ENCODE peak calls at places on chromosomes 2 and 18, in eight cellular contexts. One of them, this sample, is unnamed.

GRCh38 chr18:15005313-15006130 is 257.6 kb downstream of the ANKRD30B start:
- DNase-seq in upper lobe of right lung: no peak
- DNase-seq in astrocyte of the spinal cord: no peak
- DNase-seq in HepG2: no peak
- DNase-seq in BJ: no peak
- DNase-seq in neural progenitor cell: no peak
- DNase-seq in hepatocyte: no peak
- DNase-seq in stomach: no peak
- DNase-seq in this sample: no peak

GRCh38 chr2:239489481-239489880 is 88.7 kb upstream of the HDAC4 start:
- DNase-seq in HepG2: no peak
- DNase-seq in neural progenitor cell: no peak
- DNase-seq in hepatocyte: no peak
- DNase-seq in BJ: no peak
- DNase-seq in stomach: no peak
- DNase-seq in astrocyte of the spinal cord: no peak
- DNase-seq in upper lobe of right lung: no peak
- DNase-seq in this sample: no peak

GRCh38 chr2:160582481-160583161 is 89.0 kb upstream of the RBMS1 start:
- DNase-seq in upper lobe of right lung: no peak
- DNase-seq in HepG2: no peak
- DNase-seq in neural progenitor cell: peak; percentile 67
- DNase-seq in BJ: peak; percentile 75
- DNase-seq in astrocyte of the spinal cord: peak; percentile 83
- DNase-seq in hepatocyte: peak; percentile 30
- DNase-seq in stomach: no peak
- DNase-seq in this sample: no peak

GRCh38 chr2:42359894-42360483 is 1.0 kb downstream of the COX7A2L start:
- DNase-seq in BJ: no peak
- DNase-seq in astrocyte of the spinal cord: no peak
- DNase-seq in stomach: no peak
- DNase-seq in upper lobe of right lung: no peak
- DNase-seq in hepatocyte: peak; percentile 46
- DNase-seq in neural progenitor cell: no peak
- DNase-seq in HepG2: no peak
- DNase-seq in this sample: no peak

GRCh38 chr2:159712929-159713575 is 746 bp downstream of the MARCHF7 start:
- DNase-seq in hepatocyte: no peak
- DNase-seq in upper lobe of right lung: no peak
- DNase-seq in neural progenitor cell: no peak
- DNase-seq in astrocyte of the spinal cord: peak; percentile 25
- DNase-seq in stomach: no peak
- DNase-seq in HepG2: peak; percentile 9
- DNase-seq in BJ: no peak
- DNase-seq in this sample: no peak

GRCh38 chr18:66995270-66995669 is 391.4 kb upstream of the CDH19 start:
- DNase-seq in neural progenitor cell: no peak
- DNase-seq in hepatocyte: no peak
- DNase-seq in upper lobe of right lung: no peak
- DNase-seq in stomach: no peak
- DNase-seq in BJ: no peak
- DNase-seq in HepG2: no peak
- DNase-seq in astrocyte of the spinal cord: no peak
- DNase-seq in this sample: no peak

GRCh38 chr2:135960598-135961551 is 24.6 kb downstream of the DARS1 start:
- DNase-seq in HepG2: no peak
- DNase-seq in astrocyte of the spinal cord: peak; percentile 74
- DNase-seq in neural progenitor cell: peak; percentile 15
- DNase-seq in stomach: no peak
- DNase-seq in upper lobe of right lung: no peak
- DNase-seq in hepatocyte: peak; percentile 9
- DNase-seq in BJ: no peak
- DNase-seq in this sample: no peak

GRCh38 chr2:41830600-41830999 is 217.2 kb upstream of the PKDCC start:
- DNase-seq in stomach: no peak
- DNase-seq in BJ: no peak
- DNase-seq in upper lobe of right lung: no peak
- DNase-seq in neural progenitor cell: no peak
- DNase-seq in hepatocyte: no peak
- DNase-seq in astrocyte of the spinal cord: no peak
- DNase-seq in HepG2: no peak
- DNase-seq in this sample: no peak

GRCh38 chr2:224723606-224724217 is 7.5 kb upstream of the CCDC195 start:
- DNase-seq in astrocyte of the spinal cord: peak; percentile 31
- DNase-seq in hepatocyte: no peak
- DNase-seq in neural progenitor cell: no peak
- DNase-seq in HepG2: no peak
- DNase-seq in stomach: no peak
- DNase-seq in BJ: no peak
- DNase-seq in upper lobe of right lung: no peak
- DNase-seq in this sample: no peak

GRCh38 chr2:166984797-166985196 is 96.5 kb downstream of the XIRP2 start:
- DNase-seq in upper lobe of right lung: no peak
- DNase-seq in HepG2: no peak
- DNase-seq in stomach: no peak
- DNase-seq in hepatocyte: no peak
- DNase-seq in astrocyte of the spinal cord: peak; percentile 29
- DNase-seq in BJ: no peak
- DNase-seq in neural progenitor cell: no peak
- DNase-seq in this sample: no peak

GRCh38 chr2:109185338-109185737 is 56.3 kb downstream of the SH3RF3 start:
- DNase-seq in BJ: peak; percentile 60
- DNase-seq in hepatocyte: no peak
- DNase-seq in astrocyte of the spinal cord: peak; percentile 67
- DNase-seq in neural progenitor cell: no peak
- DNase-seq in HepG2: no peak
- DNase-seq in upper lobe of right lung: no peak
- DNase-seq in stomach: no peak
- DNase-seq in this sample: no peak

GRCh38 chr2:196066794-196067382 is 1.7 kb downstream of the DNAH7 start:
- DNase-seq in HepG2: no peak
- DNase-seq in hepatocyte: peak; percentile 38
- DNase-seq in stomach: no peak
- DNase-seq in BJ: no peak
- DNase-seq in neural progenitor cell: peak; percentile 32
- DNase-seq in astrocyte of the spinal cord: peak; percentile 60
- DNase-seq in upper lobe of right lung: no peak
- DNase-seq in this sample: no peak

GRCh38 chr2:96616535-96616934 is 21.6 kb downstream of the KANSL3 start:
- DNase-seq in astrocyte of the spinal cord: no peak
- DNase-seq in upper lobe of right lung: no peak
- DNase-seq in hepatocyte: no peak
- DNase-seq in stomach: no peak
- DNase-seq in neural progenitor cell: no peak
- DNase-seq in BJ: no peak
- DNase-seq in HepG2: no peak
- DNase-seq in this sample: no peak

GRCh38 chr2:176105727-176106635 is 1.1 kb upstream of the HOXD11 start:
- DNase-seq in hepatocyte: no peak
- DNase-seq in astrocyte of the spinal cord: no peak
- DNase-seq in stomach: no peak
- DNase-seq in HepG2: no peak
- DNase-seq in upper lobe of right lung: no peak
- DNase-seq in BJ: no peak
- DNase-seq in neural progenitor cell: no peak
- DNase-seq in this sample: no peak

GRCh38 chr2:176104338-176105077 is 2.6 kb upstream of the HOXD11 start:
- DNase-seq in hepatocyte: no peak
- DNase-seq in neural progenitor cell: no peak
- DNase-seq in BJ: peak; percentile 84
- DNase-seq in upper lobe of right lung: no peak
- DNase-seq in stomach: no peak
- DNase-seq in astrocyte of the spinal cord: no peak
- DNase-seq in HepG2: no peak
- DNase-seq in this sample: no peak

GRCh38 chr2:176105078-176105726 is 1.9 kb upstream of the HOXD11 start:
- DNase-seq in neural progenitor cell: no peak
- DNase-seq in HepG2: no peak
- DNase-seq in astrocyte of the spinal cord: no peak
- DNase-seq in hepatocyte: no peak
- DNase-seq in upper lobe of right lung: no peak
- DNase-seq in BJ: no peak
- DNase-seq in stomach: no peak
- DNase-seq in this sample: no peak

GRCh38 chr2:176107731-176108181 is 676 bp downstream of the HOXD11 start:
- DNase-seq in stomach: no peak
- DNase-seq in hepatocyte: no peak
- DNase-seq in astrocyte of the spinal cord: no peak
- DNase-seq in neural progenitor cell: peak; percentile 66
- DNase-seq in BJ: no peak
- DNase-seq in HepG2: no peak
- DNase-seq in upper lobe of right lung: no peak
- DNase-seq in this sample: no peak

GRCh38 chr2:176106636-176107539 is at the start of gene HOXD11:
- DNase-seq in neural progenitor cell: peak; percentile 65
- DNase-seq in stomach: no peak
- DNase-seq in BJ: no peak
- DNase-seq in upper lobe of right lung: no peak
- DNase-seq in HepG2: no peak
- DNase-seq in hepatocyte: no peak
- DNase-seq in astrocyte of the spinal cord: no peak
- DNase-seq in this sample: no peak
- H3K4me3 ChIP-seq in neural progenitor cell: peak within 1 kb of the TSS; percentile 14
- H3K4me3 ChIP-seq in stomach: peak within 1 kb of the TSS; percentile 17
- H3K4me3 ChIP-seq in BJ: peak within 1 kb of the TSS; percentile 54
- H3K4me3 ChIP-seq in upper lobe of right lung: no peak within 1 kb of the TSS
- H3K4me3 ChIP-seq in HepG2: peak within 1 kb of the TSS; percentile 33
- H3K4me3 ChIP-seq in hepatocyte: peak within 1 kb of the TSS; percentile 70
- H3K4me3 ChIP-seq in astrocyte of the spinal cord: no peak within 1 kb of the TSS
- H3K4me3 ChIP-seq in this sample: no peak within 1 kb of the TSS

GRCh38 chr2:118505436-118505835 is 342.0 kb downstream of the EN1 start:
- DNase-seq in hepatocyte: no peak
- DNase-seq in neural progenitor cell: no peak
- DNase-seq in HepG2: no peak
- DNase-seq in upper lobe of right lung: no peak
- DNase-seq in astrocyte of the spinal cord: no peak
- DNase-seq in stomach: no peak
- DNase-seq in BJ: no peak
- DNase-seq in this sample: no peak

GRCh38 chr2:118508282-118508681 is 339.2 kb downstream of the EN1 start:
- DNase-seq in hepatocyte: no peak
- DNase-seq in neural progenitor cell: no peak
- DNase-seq in HepG2: no peak
- DNase-seq in upper lobe of right lung: no peak
- DNase-seq in astrocyte of the spinal cord: no peak
- DNase-seq in BJ: no peak
- DNase-seq in stomach: no peak
- DNase-seq in this sample: no peak

GRCh38 chr2:118509319-118510016 is 338.0 kb downstream of the EN1 start:
- DNase-seq in neural progenitor cell: no peak
- DNase-seq in astrocyte of the spinal cord: no peak
- DNase-seq in HepG2: no peak
- DNase-seq in hepatocyte: no peak
- DNase-seq in upper lobe of right lung: no peak
- DNase-seq in stomach: no peak
- DNase-seq in BJ: no peak
- DNase-seq in this sample: no peak

DNA sequence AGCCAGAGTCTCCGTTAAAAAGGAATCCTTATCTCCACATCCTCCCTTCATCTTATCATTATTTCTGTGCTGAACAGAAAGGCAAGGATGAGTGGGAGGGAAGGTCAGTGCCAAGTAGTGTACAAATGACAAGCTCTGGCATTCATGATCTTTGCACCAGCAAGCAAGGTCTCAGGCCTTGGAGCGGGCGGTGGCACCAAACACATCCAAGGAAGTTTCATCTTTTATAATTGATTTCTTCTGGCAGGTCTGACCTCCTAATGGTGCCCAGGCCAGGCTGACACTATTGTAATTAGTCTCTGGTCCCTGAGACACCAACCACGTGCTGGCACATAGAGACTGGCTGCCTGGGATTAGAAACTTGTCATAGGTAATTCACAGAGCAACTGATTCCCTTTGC is 336.6 kb downstream of the EN1 start:
- DNase-seq in hepatocyte: no peak
- DNase-seq in neural progenitor cell: no peak
- DNase-seq in HepG2: no peak
- DNase-seq in stomach: no peak
- DNase-seq in upper lobe of right lung: no peak
- DNase-seq in astrocyte of the spinal cord: no peak
- DNase-seq in BJ: no peak
- DNase-seq in this sample: no peak
- TF ChIP-seq CTCF in hepatocyte: no peak
- TF ChIP-seq CTCF in neural progenitor cell: no peak
- TF ChIP-seq CTCF in HepG2: no peak
- TF ChIP-seq CTCF in stomach: no peak
- TF ChIP-seq CTCF in upper lobe of right lung: no peak
- TF ChIP-seq CTCF in astrocyte of the spinal cord: no peak
- TF ChIP-seq CTCF in BJ: no peak
- TF ChIP-seq CTCF in this sample: no peak

DNA sequence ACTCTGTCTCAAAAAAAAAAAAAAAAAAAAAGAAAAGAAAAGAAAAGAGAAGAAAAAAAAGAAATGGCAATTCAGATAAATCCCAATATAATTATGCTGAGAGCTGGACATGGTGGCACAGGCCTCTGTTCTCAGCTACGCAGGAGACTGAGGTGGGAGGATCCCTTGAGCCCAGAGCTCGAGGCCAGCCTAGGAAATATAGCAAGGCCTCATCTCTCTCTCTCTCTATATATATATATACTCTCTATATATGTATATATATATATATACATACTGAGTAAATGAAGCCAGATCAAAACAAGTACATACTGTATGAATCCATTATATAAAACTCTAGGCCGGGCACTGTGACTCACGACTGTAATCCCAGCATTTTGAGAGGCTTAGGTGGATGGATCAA is 30.6 kb upstream of the MYCN start:
- DNase-seq in BJ: no peak
- DNase-seq in neural progenitor cell: no peak
- DNase-seq in upper lobe of right lung: no peak
- DNase-seq in hepatocyte: no peak
- DNase-seq in astrocyte of the spinal cord: no peak
- DNase-seq in HepG2: no peak
- DNase-seq in stomach: no peak
- DNase-seq in this sample: no peak
- H3K4me3 ChIP-seq in BJ: no peak overlapping the region
- H3K4me3 ChIP-seq in neural progenitor cell: no peak overlapping the region
- H3K4me3 ChIP-seq in upper lobe of right lung: no peak overlapping the region
- H3K4me3 ChIP-seq in hepatocyte: no peak overlapping the region
- H3K4me3 ChIP-seq in astrocyte of the spinal cord: no peak overlapping the region
- H3K4me3 ChIP-seq in HepG2: no peak overlapping the region
- H3K4me3 ChIP-seq in stomach: no peak overlapping the region
- H3K4me3 ChIP-seq in this sample: no peak overlapping the region

DNA sequence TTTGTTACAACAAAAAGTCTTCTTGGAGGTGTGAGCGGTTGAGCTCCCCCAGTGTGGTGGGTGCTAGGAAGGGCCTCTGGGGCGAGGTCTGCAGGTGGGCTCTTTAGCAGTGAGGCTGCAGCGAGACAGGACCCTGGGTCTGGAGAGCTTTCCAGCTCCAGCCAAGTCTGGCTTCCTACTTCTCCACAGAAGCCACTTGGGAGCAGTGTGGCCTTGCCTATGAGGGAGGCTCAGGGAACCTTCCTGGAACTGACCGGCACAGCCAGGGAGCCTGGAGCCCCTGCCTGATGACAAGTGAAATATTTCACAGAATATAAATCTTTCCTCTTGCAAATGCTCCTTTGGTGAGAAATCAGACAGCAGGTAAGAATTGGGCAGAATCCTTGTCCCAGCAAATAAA is 289.6 kb upstream of the SPRED2 start:
- DNase-seq in neural progenitor cell: peak; percentile 84
- DNase-seq in HepG2: no peak
- DNase-seq in upper lobe of right lung: no peak
- DNase-seq in astrocyte of the spinal cord: peak; percentile 45
- DNase-seq in stomach: peak; percentile 44
- DNase-seq in BJ: no peak
- DNase-seq in hepatocyte: peak; percentile 80
- DNase-seq in this sample: no peak
- TF ChIP-seq CTCF in neural progenitor cell: peak; percentile 73
- TF ChIP-seq CTCF in HepG2: peak; percentile 60
- TF ChIP-seq CTCF in upper lobe of right lung: peak; percentile 30
- TF ChIP-seq CTCF in astrocyte of the spinal cord: peak; percentile 52
- TF ChIP-seq CTCF in stomach: no peak
- TF ChIP-seq CTCF in BJ: no peak
- TF ChIP-seq CTCF in hepatocyte: peak; percentile 68
- TF ChIP-seq CTCF in this sample: peak; percentile 40

This sample was measured in LNCaP clone FGC.